ENCODE peak calls at places on chromosome 1, in seven cellular contexts. Y is GM12878, M is SK-N-SH, E is K562, X is GM12892, N is H1, T is HepG2. S is an unnamed sample.

GRCh38 chr1:162404550-162405160 is 7.3 kb downstream of the SH2D1B start:
- DNase-seq in Y (no peak), M (no peak), E (no peak), X (no peak), N (no peak), T (no peak), S (no peak)

GRCh38 chr1:184112176-184112948 is 60.8 kb downstream of the TSEN15 start:
- DNase-seq in Y (no peak), M (no peak), E (no peak), X (no peak), N (no peak), T (no peak), S (no peak)

GRCh38 chr1:48735753-48736152 is 40.9 kb downstream of the BEND5 start:
- DNase-seq in Y (no peak), M (no peak), E (no peak), X (no peak), N (no peak), T (no peak), S (no peak)

GRCh38 chr1:65153635-65154034 is 5.6 kb downstream of the AK4 start:
- DNase-seq in Y (no peak), M (no peak), E (no peak), X (no peak), N (no peak), T (no peak), S (no peak)

GRCh38 chr1:72184099-72184695 is 98.1 kb downstream of the NEGR1 start:
- DNase-seq in Y (no peak), M (no peak), E (no peak), X (no peak), N (no peak), T (no peak), S (no peak)

GRCh38 chr1:200890818-200891773 is 3.6 kb upstream of the INAVA start:
- DNase-seq in Y (no peak), M (peak), E (no peak), X (no peak), N (no peak), T (peak), S (peak)

GRCh38 chr1:209389258-209389657 is 194.3 kb upstream of the CAMK1G start:
- DNase-seq in Y (no peak), M (no peak), E (no peak), X (no peak), N (no peak), T (no peak), S (no peak)

GRCh38 chr1:234925440-234926251 is 203.0 kb downstream of the TOMM20 start:
- DNase-seq in Y (peak), M (no peak), E (no peak), X (no peak), N (peak), T (peak), S (no peak)

GRCh38 chr1:160108888-160109662 is 6.5 kb upstream of the ATP1A2 start:
- DNase-seq in Y (no peak), M (peak), E (peak), X (no peak), N (no peak), T (peak), S (peak)

GRCh38 chr1:201229095-201229494 is 38.5 kb downstream of the IGFN1 start:
- DNase-seq in Y (no peak), M (no peak), E (no peak), X (no peak), N (no peak), T (no peak), S (no peak)

GRCh38 chr1:177368255-177368654 is 197.5 kb downstream of the BRINP2 start:
- DNase-seq in Y (no peak), M (no peak), E (no peak), X (no peak), N (no peak), T (no peak), S (no peak)

GRCh38 chr1:23303524-23303923 is 40.6 kb downstream of the HNRNPR start:
- DNase-seq in Y (no peak), M (no peak), E (no peak), X (no peak), N (no peak), T (peak), S (no peak)

GRCh38 chr1:20785907-20786309 is 1.2 kb downstream of the HP1BP3 start:
- DNase-seq in Y (no peak), M (no peak), E (no peak), X (peak), N (no peak), T (peak), S (peak)

GRCh38 chr1:54239603-54240002 is 39.6 kb downstream of the MRPL37 start:
- DNase-seq in Y (no peak), M (peak), E (no peak), X (no peak), N (no peak), T (no peak), S (no peak)

GRCh38 chr1:917076-917459 is 6.7 kb upstream of the SAMD11 start:
- DNase-seq in Y (no peak), M (peak), E (no peak), X (no peak), N (no peak), T (no peak), S (no peak)

GRCh38 chr1:65344171-65344570 is 34.8 kb downstream of the DNAJC6 start:
- DNase-seq in Y (no peak), M (no peak), E (no peak), X (peak), N (no peak), T (no peak), S (no peak)

GRCh38 chr1:40847023-40847740 is 15.0 kb downstream of the CITED4 start:
- DNase-seq in Y (no peak), M (no peak), E (no peak), X (no peak), N (no peak), T (no peak), S (no peak)

GRCh38 chr1:227318852-227319607 is 738 bp upstream of the CDC42BPA start:
- DNase-seq in Y (no peak), M (peak), E (peak), X (no peak), N (peak), T (peak), S (no peak)

GRCh38 chr1:54993140-54993539 is 5.6 kb upstream of the BSND start:
- DNase-seq in Y (no peak), M (no peak), E (no peak), X (no peak), N (no peak), T (no peak), S (no peak)

DNA sequence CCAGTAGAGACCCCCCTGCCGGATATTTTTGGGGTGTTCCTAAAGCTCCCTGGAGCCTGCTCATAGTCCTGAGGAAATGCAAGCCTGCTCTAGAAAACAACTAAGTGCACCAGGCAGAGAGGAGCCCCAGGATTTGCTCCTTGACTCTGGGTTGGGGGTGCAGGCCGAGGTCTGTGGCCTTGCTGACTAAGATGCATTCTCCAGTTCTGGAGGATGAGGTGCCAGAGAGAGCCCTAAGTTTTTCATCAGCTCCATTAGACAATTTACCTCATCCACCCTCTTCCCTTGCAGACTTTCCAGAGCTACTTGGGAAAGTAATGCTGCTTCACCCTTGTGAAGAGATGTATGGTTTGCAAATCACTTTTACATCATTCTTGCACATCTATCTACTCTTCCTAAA is 9.1 kb downstream of the TUFT1 start:
- DNase-seq in Y (no peak), M (no peak), E (no peak), X (no peak), N (no peak), T (no peak), S (no peak)
- TF ChIP-seq TAF1 in Y (no peak), M (no peak), E (no peak), X (no peak), N (no peak), T (no peak), S (no peak)

DNA sequence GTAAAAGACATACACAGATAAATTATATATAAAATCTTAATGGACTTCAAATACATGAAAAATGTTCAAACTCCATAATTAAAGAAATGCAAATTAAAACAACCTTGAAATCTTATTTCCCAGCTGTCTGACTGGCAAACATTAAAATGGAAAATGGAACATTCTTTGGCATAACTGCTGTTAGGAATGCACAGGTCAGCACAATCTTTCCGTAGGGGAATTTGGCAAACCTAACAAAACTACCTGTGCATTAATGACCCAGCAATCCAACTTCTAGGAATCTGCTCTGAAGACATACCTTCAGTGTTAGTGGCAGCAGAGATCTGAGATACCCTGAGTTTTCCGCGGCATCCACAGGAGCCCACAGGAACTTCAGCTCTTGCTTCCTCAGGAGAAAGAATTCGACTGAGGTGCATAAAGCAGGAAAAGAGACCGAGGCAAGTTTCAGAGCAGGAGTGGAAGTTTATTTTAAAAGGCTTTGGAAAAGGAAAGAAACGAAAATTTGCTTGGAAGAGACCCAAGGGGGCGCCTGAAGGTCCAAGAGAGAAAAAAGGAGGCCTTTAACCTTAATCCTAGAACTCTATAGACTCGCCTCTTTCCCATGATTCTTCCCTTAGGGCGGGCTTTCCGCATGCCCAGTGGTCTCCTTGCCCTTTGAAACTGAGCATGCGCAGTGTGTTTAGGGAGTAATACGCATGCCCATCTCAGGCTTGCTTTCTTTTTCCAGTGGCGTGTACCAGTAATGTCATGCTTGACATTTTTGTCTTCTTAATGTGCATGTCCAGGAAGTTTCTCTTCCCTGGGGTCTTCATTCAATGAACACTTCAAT is 24.8 kb downstream of the LYPD8 start:
- DNase-seq in Y (no peak), M (peak), E (peak), X (no peak), N (no peak), T (no peak), S (no peak)
- TF ChIP-seq TAF1 in Y (no peak), M (peak), E (no peak), X (no peak), N (no peak), T (no peak), S (no peak)

DNA sequence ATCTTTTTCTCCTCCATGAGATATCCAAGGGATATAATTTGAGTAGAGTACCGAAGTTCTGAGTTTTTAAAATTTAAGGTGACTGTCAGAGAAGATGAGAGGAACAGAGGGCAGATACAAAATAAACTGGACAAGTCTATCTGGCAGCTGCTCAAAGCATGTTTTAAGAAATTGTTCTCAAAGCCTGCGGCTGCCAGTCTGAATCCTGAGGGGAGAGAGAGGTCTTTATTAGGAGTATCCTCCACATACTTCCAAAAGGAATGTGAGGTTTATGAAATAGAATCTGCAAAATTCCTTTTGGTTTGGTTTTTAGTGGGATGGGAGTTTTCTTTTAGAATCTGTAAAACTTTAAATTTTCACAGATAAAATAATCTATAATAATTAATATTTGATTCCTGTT is 41.3 kb downstream of the TTC13 start:
- DNase-seq in Y (no peak), M (no peak), E (no peak), X (no peak), N (no peak), T (no peak), S (no peak)
- TF ChIP-seq TAF1 in Y (no peak), M (no peak), E (no peak), X (no peak), N (no peak), T (no peak), S (no peak)

DNA sequence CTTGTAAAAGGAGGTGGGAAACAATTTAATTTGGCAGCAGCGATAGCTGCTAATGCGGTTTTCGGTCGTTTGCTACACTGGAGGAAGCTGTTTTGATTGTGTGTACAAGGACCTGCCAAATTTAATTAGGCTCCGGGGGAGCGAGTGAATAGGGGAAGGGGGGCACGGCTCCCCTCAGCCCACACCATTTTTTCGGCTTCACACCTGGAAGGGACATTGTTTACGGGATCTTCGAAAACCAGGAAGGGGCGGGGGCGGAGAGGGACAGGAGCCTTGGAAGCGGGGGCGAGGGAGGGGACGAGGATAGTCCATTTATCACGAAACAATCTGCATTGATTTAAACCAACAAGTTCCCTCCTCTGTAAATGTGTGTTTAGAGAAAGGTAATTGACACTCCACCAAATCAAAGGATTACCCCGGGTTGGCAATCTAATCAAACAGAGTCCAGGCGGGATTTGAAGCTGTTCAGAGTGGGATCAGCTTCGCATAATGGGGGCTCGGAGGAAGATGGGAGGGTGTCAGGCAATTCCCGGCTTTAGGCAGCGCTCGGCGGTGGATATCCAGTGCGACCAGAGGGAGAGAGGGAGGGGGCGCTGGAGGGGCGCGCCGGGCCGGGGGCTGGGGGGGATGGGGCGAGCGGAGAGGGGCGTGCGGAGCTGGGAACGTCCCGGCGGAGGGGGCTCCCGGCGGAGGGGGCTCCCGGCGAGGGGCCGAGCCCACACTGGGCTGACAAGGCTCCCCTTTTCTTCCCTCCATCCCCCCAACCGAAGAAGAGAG is 9.8 kb downstream of the PAX7 start:
- DNase-seq in Y (no peak), M (peak), E (no peak), X (no peak), N (no peak), T (no peak), S (no peak)
- TF ChIP-seq TAF1 in Y (no peak), M (no peak), E (no peak), X (no peak), N (no peak), T (no peak), S (no peak)

GRCh38 chr1:44759077-44759476 is 16.3 kb upstream of the RPS8 start:
- DNase-seq in Y (no peak), M (no peak), E (no peak), X (no peak), N (no peak), T (no peak), S (no peak)
- TF ChIP-seq TAF1 in Y (no peak), M (no peak), E (no peak), X (no peak), N (no peak), T (no peak), S (no peak)

GRCh38 chr1:206797534-206798383 is 25.5 kb upstream of the IL10 start:
- DNase-seq in Y (no peak), M (peak), E (peak), X (no peak), N (peak), T (no peak), S (no peak)
- TF ChIP-seq TAF1 in Y (no peak), M (no peak), E (no peak), X (no peak), N (no peak), T (no peak), S (no peak)

S was measured in GM12891.